ENCODE peak calls at places on chromosomes 2 and 18, in six cellular contexts. U, P, V, F, I and G are unnamed samples.

GRCh38 chr2:147026664-147027278 is 818.1 kb upstream of the ACVR2A start:
- DNase-seq in U (no peak), P (peak; percentile 36), V (no peak), F (peak; percentile 78), I (no peak), G (no peak)

GRCh38 chr2:237731663-237732062 is 66.9 kb upstream of the RBM44 start:
- DNase-seq in U (no peak), P (peak; percentile 89), V (peak; percentile 69), F (peak; percentile 54), I (no peak), G (no peak)

GRCh38 chr18:49843131-49843530 is 29.8 kb upstream of the ACAA2 start:
- DNase-seq in U (no peak), P (no peak), V (no peak), F (no peak), I (no peak), G (no peak)

GRCh38 chr2:22355816-22356433 is 1029.1 kb upstream of the KLHL29 start:
- DNase-seq in U (peak; percentile 43), P (peak; percentile 5), V (peak; percentile 25), F (peak; percentile 6), I (no peak), G (peak; percentile 31)

GRCh38 chr2:172182624-172183023 is 79.9 kb upstream of the DLX2 start:
- DNase-seq in U (no peak), P (no peak), V (no peak), F (no peak), I (no peak), G (no peak)

GRCh38 chr18:27062802-27063201 is 122.3 kb downstream of the CHST9 start:
- DNase-seq in U (no peak), P (peak; percentile 24), V (peak; percentile 1), F (no peak), I (no peak), G (no peak)

GRCh38 chr18:47204908-47205522 is 28.9 kb upstream of the IER3IP1 start:
- DNase-seq in U (peak; percentile 34), P (peak; percentile 40), V (peak; percentile 14), F (peak; percentile 56), I (peak; percentile 12), G (peak; percentile 44)

GRCh38 chr2:230348792-230349191 is 21.8 kb downstream of the SP140L start:
- DNase-seq in U (no peak), P (no peak), V (no peak), F (no peak), I (no peak), G (no peak)

GRCh38 chr18:63422087-63422861 is at the start of gene VPS4B:
- DNase-seq in U (peak; percentile 96), P (peak; percentile 99), V (peak; percentile 96), F (peak; percentile 100), I (peak; percentile 100), G (peak; percentile 100)

GRCh38 chr18:57846258-57846657 is 43.1 kb upstream of the ATP8B1 start:
- DNase-seq in U (no peak), P (peak; percentile 97), V (peak; percentile 56), F (peak; percentile 89), I (no peak), G (no peak)

GRCh38 chr2:235651643-235652042 is 157.8 kb downstream of the AGAP1 start:
- DNase-seq in U (no peak), P (no peak), V (no peak), F (no peak), I (no peak), G (no peak)

GRCh38 chr2:147204102-147204501 is 640.7 kb upstream of the ACVR2A start:
- DNase-seq in U (no peak), P (peak; percentile 49), V (peak; percentile 1), F (peak; percentile 60), I (no peak), G (no peak)